ENCODE peak calls at places on chromosomes 7 and 10, in eight cellular contexts. C, S, V, E, Y, Z, O and T are unnamed samples.
A peak's percentile ranks its signal among the peaks of the same experiment; 100 is the strongest.

GRCh38 chr7:111029574-111030357 is 61.2 kb upstream of the LRRN3 start:
- DNase-seq in O (no peak), Y (no peak), Z (no peak), V (no peak), S (no peak), C (no peak), E (peak; percentile 17), T (no peak)

GRCh38 chr7:47670738-47671137 is 88.8 kb upstream of the TNS3 start:
- DNase-seq in Y (no peak), S (no peak), Z (no peak), C (no peak), E (no peak), V (no peak), O (no peak), T (no peak)

GRCh38 chr7:78118470-78118869 is 319.9 kb downstream of the PHTF2 start:
- DNase-seq in V (no peak), C (no peak), Z (no peak), S (no peak), Y (no peak), O (no peak), E (no peak), T (no peak)

GRCh38 chr10:62597226-62597625 is 207.3 kb upstream of the ADO start:
- DNase-seq in Y (no peak), S (no peak), E (peak; percentile 41), V (no peak), C (no peak), O (no peak), Z (no peak), T (no peak)

GRCh38 chr10:124049484-124049883 is 43.9 kb downstream of the CHST15 start:
- DNase-seq in S (no peak), O (no peak), Z (peak; percentile 19), E (no peak), C (no peak), Y (no peak), V (no peak), T (no peak)

GRCh38 chr10:114349505-114350211 is 54.6 kb downstream of the AFAP1L2 start:
- DNase-seq in E (no peak), O (peak; percentile 31), Z (no peak), S (no peak), Y (no peak), V (no peak), C (no peak), T (no peak)

GRCh38 chr7:117479480-117480224 is at the start of gene CFTR:
- DNase-seq in C (no peak), V (peak; percentile 82), Z (peak; percentile 5), Y (peak; percentile 15), O (no peak), S (peak; percentile 78), E (no peak), T (peak; percentile 88)

GRCh38 chr7:70893422-70893821 is 238.5 kb upstream of the GALNT17 start:
- DNase-seq in Z (no peak), S (no peak), C (no peak), E (no peak), O (no peak), Y (no peak), V (peak; percentile 80), T (no peak)

GRCh38 chr7:95213809-95214492 is 110.4 kb downstream of the PON1 start:
- DNase-seq in O (no peak), Z (peak; percentile 13), S (no peak), E (no peak), C (no peak), Y (peak; percentile 70), V (no peak), T (no peak)

GRCh38 chr10:6114758-6115410 is 26.1 kb downstream of the RBM17 start:
- DNase-seq in O (no peak), Y (no peak), C (no peak), Z (peak; percentile 46), E (peak; percentile 59), S (no peak), V (no peak), T (no peak)

GRCh38 chr7:159084069-159084801 is 60.4 kb downstream of the VIPR2 start:
- DNase-seq in S (no peak), O (no peak), E (no peak), V (peak; percentile 34), C (no peak), Z (no peak), Y (peak; percentile 76), T (peak; percentile 61)

GRCh38 chr10:128398999-128399398 is 272.8 kb upstream of the MKI67 start:
- DNase-seq in V (peak; percentile 26), Z (no peak), Y (no peak), C (no peak), O (no peak), E (no peak), S (no peak), T (no peak)

GRCh38 chr10:86803156-86803555 is 46.7 kb downstream of the BMPR1A start:
- DNase-seq in Y (no peak), E (no peak), O (no peak), C (no peak), Z (no peak), S (no peak), V (no peak), T (no peak)

DNA sequence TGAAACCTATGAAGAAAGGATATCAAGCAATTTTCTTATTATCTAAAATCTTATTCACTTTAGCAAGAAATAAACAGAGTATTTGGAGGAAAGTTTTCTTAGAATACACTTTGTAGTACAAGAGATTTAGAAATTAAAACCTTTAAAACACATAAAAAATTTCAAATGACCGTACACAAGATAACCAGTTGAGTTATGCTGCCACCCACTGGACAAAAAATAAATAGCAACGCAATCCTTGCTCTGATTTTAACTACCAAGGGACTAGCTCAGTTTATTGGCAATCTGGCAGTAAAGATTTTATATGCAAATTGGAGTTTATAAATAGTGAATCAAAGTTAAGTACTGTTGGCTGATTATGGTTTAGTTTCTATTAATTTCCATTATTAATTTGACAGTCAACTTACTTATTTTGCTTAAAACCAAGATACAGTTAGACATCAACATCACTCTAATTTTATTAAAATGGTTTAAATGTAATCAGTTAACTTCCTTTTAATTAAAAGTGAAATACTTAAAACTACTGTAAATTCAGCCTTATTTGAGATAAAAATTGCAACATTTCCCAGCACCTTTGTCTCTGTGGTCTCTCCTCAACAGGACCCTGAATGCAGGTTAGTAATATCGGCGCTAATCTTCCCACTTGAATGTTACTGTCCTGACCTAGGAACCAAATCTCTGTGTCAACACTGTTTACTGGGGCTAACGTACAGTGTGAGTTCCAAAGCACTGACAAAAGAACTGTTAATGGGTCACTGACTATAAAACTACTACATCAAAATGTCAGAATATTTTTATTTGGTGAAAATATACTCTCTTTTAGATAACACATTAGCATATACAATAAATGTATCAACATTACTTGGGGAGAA is 33.5 kb downstream of the CACUL1 start:
- DNase-seq in C (no peak), V (peak; percentile 73), E (peak; percentile 62), Z (peak; percentile 47), S (peak; percentile 73), O (peak; percentile 53), Y (no peak), T (no peak)
- H3K27ac ChIP-seq in C (no peak overlapping the region), V (no peak overlapping the region), E (no peak overlapping the region), Z (no peak overlapping the region), S (no peak overlapping the region), O (no peak overlapping the region), Y (no peak overlapping the region), T (no peak overlapping the region)

DNA sequence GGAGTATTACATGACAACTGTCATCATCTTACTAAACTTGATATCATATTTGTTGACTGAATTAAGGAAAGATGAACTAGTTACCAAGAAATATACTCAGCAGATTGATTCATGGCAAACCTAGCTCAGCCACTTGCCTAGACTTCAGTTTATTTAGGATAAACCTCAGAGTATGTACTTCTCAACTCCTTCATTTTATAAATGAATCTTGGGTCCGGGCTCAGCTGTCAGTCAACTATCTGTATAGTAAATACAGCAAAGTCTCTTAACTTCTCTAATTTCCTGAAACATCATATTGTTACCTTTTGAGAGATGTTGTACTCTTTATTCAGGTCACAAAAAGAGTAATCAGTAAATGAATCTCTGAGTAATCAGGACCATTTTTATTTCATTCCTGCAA is 211.0 kb upstream of the KLF14 start:
- DNase-seq in E (no peak), Y (no peak), S (no peak), V (no peak), C (no peak), Z (no peak), O (no peak), T (no peak)
- H3K27ac ChIP-seq in E (peak overlapping the region; percentile 84), Y (no peak overlapping the region), S (peak overlapping the region; percentile 24), V (no peak overlapping the region), C (peak overlapping the region; percentile 85), Z (peak overlapping the region; percentile 87), O (peak overlapping the region; percentile 94), T (peak overlapping the region; percentile 6)

GRCh38 chr7:2612445-2613112 is 19.2 kb upstream of the TTYH3 start:
- DNase-seq in C (no peak), S (peak; percentile 68), Z (no peak), Y (no peak), O (no peak), V (peak; percentile 97), E (no peak), T (no peak)
- H3K27ac ChIP-seq in C (no peak overlapping the region), S (no peak overlapping the region), Z (no peak overlapping the region), Y (peak overlapping the region; percentile 86), O (no peak overlapping the region), V (no peak overlapping the region), E (no peak overlapping the region), T (no peak overlapping the region)

DNA sequence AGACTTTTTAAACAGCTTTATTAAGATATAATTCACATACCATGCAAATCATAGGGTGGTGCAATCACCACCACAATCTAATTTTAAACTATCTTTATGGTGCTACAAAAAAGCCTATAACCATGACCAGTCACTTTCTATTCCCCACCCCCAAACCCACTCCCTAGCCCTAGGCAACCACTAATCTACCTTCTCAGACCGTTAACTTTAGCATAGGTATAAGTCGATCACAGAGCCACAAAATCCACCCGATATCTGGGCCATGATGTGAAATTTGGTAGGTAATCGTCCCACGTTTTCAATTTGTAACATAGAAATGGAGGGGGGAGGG is 513 bp upstream of the POM121 start:
- DNase-seq in S (no peak), E (no peak), Z (no peak), Y (no peak), V (no peak), C (no peak), O (no peak), T (no peak)
- H3K27ac ChIP-seq in S (peak overlapping the region; percentile 86), E (peak overlapping the region; percentile 97), Z (peak overlapping the region; percentile 94), Y (peak overlapping the region; percentile 92), V (peak overlapping the region; percentile 89), C (peak overlapping the region; percentile 84), O (peak overlapping the region; percentile 92), T (peak overlapping the region; percentile 92)